ENCODE peak calls at places on chromosomes 6 and 20, in nine cellular contexts. C is activated T-helper 1 cell treated with Interleukin-2 at 50 U/mL for 16 hours; Q is NCI-H2081; Y is HCT116; T is activated CD4-positive, CD25-positive, alpha-beta regulatory T cell; J is lower leg skin; D is cardiac muscle cell; R is NCI-H460; I is choroid plexus epithelial cell. U is an unnamed sample.

GRCh38 chr6:73798592-73798991 is 102.6 kb downstream of the CD109 start:
- DNase-seq in I (peak; percentile 99), J (peak; percentile 78), Q (no peak), T (no peak), Y (peak; percentile 6), D (peak; percentile 87), R (peak; percentile 35), C (no peak), U (peak; percentile 68)

GRCh38 chr6:42314571-42314950 is 96.9 kb upstream of the MRPS10 start:
- DNase-seq in I (no peak), C (no peak), R (no peak), D (no peak), Y (no peak), T (no peak), J (no peak), Q (no peak), U (no peak)

GRCh38 chr6:35600659-35601125 is 88.0 kb upstream of the TULP1 start:
- DNase-seq in T (no peak), Q (no peak), D (peak; percentile 64), Y (no peak), R (no peak), C (no peak), I (peak; percentile 58), J (no peak), U (no peak)

GRCh38 chr6:111718326-111718725 is 112.6 kb upstream of the TRAF3IP2 start:
- DNase-seq in C (no peak), J (no peak), Y (no peak), Q (no peak), D (no peak), I (no peak), T (no peak), R (no peak), U (no peak)

GRCh38 chr6:120129228-120129627 is 779.7 kb upstream of the MAN1A1 start:
- DNase-seq in T (no peak), R (no peak), D (no peak), Y (no peak), Q (no peak), C (no peak), J (no peak), I (no peak), U (no peak)

GRCh38 chr20:1417273-1417672 is 24.4 kb upstream of the FKBP1A start:
- DNase-seq in D (peak; percentile 30), C (no peak), Y (peak; percentile 38), J (no peak), T (no peak), I (peak; percentile 56), Q (no peak), R (no peak), U (no peak)

GRCh38 chr20:36173451-36173933 is 19.0 kb downstream of the EPB41L1 start:
- DNase-seq in I (peak; percentile 46), D (peak; percentile 29), C (no peak), Y (no peak), R (no peak), J (no peak), Q (no peak), T (no peak), U (no peak)

GRCh38 chr6:135922170-135922569 is 70.7 kb downstream of the PDE7B start:
- DNase-seq in Q (no peak), T (no peak), Y (peak; percentile 29), R (peak; percentile 31), C (no peak), I (peak; percentile 98), J (no peak), D (peak; percentile 95), U (peak; percentile 70)

GRCh38 chr6:107173779-107174178 is 58.5 kb upstream of the BEND3 start:
- DNase-seq in J (no peak), Y (no peak), D (peak; percentile 24), T (no peak), Q (no peak), R (no peak), C (no peak), I (peak; percentile 36), U (no peak)

GRCh38 chr20:60695223-60695622 is 556.8 kb upstream of the CDH4 start:
- DNase-seq in D (peak; percentile 61), Q (no peak), J (no peak), C (no peak), T (no peak), I (peak; percentile 14), R (no peak), Y (no peak), U (no peak)

GRCh38 chr20:34525709-34526416 is 9.6 kb downstream of the DYNLRB1 start:
- DNase-seq in Y (peak; percentile 93), R (peak; percentile 81), I (peak; percentile 98), J (peak; percentile 90), D (peak; percentile 96), C (no peak), T (no peak), Q (no peak), U (peak; percentile 90)

U was measured in tibial artery.